ENCODE peak calls at places on chromosome 7, in six cellular contexts. E is IMR-90, S is H54, T is GM12891, B is A549, O is NB4. L is an unnamed sample.

GRCh38 chr7:87059525-87060287 is at the start of gene ELAPOR2:
- DNase-seq in T (peak), E (peak), B (peak), O (peak), S (peak), L (peak)

GRCh38 chr7:3991771-3992231 is 690.3 kb upstream of the FOXK1 start:
- DNase-seq in E (no peak), B (no peak), S (no peak), O (no peak), T (no peak), L (no peak)

GRCh38 chr7:145009866-145010265 is 174.0 kb upstream of the TPK1 start:
- DNase-seq in T (no peak), E (no peak), S (no peak), B (no peak), O (peak), L (no peak)

GRCh38 chr7:106047146-106047545 is 65.0 kb downstream of the SYPL1 start:
- DNase-seq in E (no peak), T (no peak), S (no peak), O (no peak), B (no peak), L (no peak)

GRCh38 chr7:51351661-51352060 is 35.1 kb upstream of the COBL start:
- DNase-seq in E (no peak), T (no peak), O (no peak), B (no peak), S (no peak), L (no peak)

GRCh38 chr7:93921607-93922446 is at the start of gene GNG11:
- DNase-seq in E (peak), B (peak), O (peak), S (peak), T (peak), L (peak)

GRCh38 chr7:98994046-98994944 is 116.0 kb downstream of the TRRAP start:
- DNase-seq in S (no peak), O (no peak), T (no peak), E (no peak), B (no peak), L (no peak)

GRCh38 chr7:90900640-90901353 is 304.7 kb downstream of the CDK14 start:
- DNase-seq in O (no peak), S (no peak), E (no peak), T (no peak), B (no peak), L (no peak)

GRCh38 chr7:128860158-128861073 is 2.2 kb upstream of the ATP6V1F start:
- DNase-seq in T (no peak), S (peak), E (peak), B (no peak), O (peak), L (peak)

GRCh38 chr7:44386139-44386913 is 60.9 kb upstream of the CAMK2B start:
- DNase-seq in E (peak), T (no peak), B (no peak), S (no peak), O (no peak), L (no peak)

GRCh38 chr7:108234281-108234680 is 104.1 kb upstream of the LAMB4 start:
- DNase-seq in S (no peak), O (no peak), T (no peak), E (peak), B (peak), L (no peak)

GRCh38 chr7:23893172-23893941 is 183.3 kb downstream of the STK31 start:
- DNase-seq in S (no peak), B (peak), O (no peak), E (no peak), T (no peak), L (no peak)

DNA sequence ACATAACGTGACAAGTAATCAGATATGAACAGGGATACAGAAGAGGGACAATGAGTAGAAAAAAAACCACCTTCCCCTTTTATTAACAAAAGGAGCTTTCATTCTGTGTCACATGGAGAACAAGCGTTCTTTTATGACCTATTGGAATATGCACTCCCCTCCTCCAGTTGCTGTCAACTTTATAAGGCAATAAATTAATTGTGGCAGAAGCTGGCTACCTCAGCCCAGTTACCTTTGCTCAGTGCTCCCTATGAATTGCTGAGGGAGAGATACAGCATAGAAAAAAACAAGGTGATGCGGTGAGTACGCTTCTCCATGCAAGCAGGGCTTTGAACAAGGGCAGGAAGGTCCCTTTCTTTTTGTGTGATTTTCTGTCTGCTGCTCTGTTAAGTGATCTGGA is at the start of gene MGAM2:
- DNase-seq in T (no peak), O (no peak), E (no peak), S (no peak), B (no peak), L (no peak)
- TF ChIP-seq POLR2A in T (no peak), O (no peak), E (no peak), S (no peak), B (no peak), L (no peak)

DNA sequence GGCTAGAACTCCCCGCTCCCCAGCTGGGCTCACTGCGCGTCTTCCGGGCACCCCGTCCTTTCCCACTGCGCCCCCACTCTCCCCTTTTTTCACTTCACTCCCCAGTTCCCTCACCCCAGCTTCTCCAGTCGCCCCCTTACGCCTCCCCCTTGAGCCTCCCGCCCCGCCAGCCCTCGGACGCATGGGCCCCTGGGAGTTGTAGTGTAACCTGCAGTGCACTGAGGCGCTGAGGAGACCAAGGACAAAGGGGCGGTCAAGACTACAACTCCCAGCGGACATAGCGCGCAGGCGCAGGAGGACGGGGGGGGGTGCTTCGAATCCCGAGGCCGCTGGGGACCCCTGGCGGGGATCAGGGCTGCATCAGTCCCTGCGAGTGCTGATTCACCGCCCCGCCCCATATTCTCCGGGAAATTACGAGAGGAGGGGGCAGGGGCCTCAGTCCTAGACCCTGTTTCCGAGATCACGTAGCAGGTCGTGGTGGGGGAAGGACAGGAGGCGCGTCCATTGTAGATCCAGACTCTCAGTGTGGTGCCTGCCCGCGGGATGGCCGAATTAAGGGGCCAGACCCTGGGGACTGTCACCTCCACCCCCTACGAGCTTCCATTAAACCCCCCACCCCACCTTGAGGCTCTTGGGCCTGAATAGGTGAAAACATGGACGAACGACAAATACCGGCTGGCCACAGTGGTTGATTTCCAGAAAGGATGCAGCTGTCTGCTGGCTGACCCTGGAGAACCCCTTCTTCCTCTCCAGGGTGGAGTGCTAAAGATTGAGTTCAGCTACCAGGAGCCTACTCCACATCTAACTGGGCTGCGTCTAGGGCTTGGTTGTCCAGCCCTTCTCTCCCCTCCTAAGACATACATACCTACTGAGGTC is 558 bp upstream of the YWHAG start:
- DNase-seq in E (peak), T (peak), S (peak), B (peak), O (peak), L (peak)
- TF ChIP-seq POLR2A in E (peak), T (no peak), S (peak), B (peak), O (peak), L (peak)

DNA sequence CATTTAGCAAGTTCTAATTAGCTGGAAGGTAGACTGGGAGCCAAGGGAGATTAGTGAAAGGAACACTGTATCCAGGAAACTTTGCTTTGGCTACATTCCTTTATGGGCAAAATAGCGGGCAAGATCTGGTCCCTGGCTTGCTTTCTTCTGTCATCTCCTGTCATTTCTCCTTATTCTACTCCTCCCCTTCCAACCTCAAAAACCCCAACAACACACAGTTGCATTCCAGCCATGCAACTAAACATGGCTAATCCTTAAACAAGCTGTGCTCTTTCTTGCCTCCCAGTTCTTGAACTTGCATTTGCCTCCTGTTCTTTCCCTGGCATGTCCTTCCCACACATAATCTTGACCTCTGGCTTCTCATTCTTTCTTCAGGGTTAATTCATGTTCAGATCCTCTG is 59.5 kb upstream of the CDCA7L start:
- DNase-seq in S (no peak), E (no peak), B (no peak), O (no peak), T (no peak), L (no peak)
- TF ChIP-seq POLR2A in S (no peak), E (no peak), B (no peak), O (no peak), T (no peak), L (no peak)

GRCh38 chr7:130896898-130897514 is 163.0 kb upstream of the KLF14 start:
- DNase-seq in B (peak), S (no peak), E (peak), T (peak), O (peak), L (peak)

GRCh38 chr7:130895006-130895750 is 161.2 kb upstream of the KLF14 start:
- DNase-seq in B (no peak), T (no peak), E (no peak), S (no peak), O (no peak), L (no peak)

GRCh38 chr7:130896051-130896881 is 162.3 kb upstream of the KLF14 start:
- DNase-seq in S (no peak), T (no peak), B (peak), E (peak), O (no peak), L (peak)

GRCh38 chr7:130893441-130893894 is 159.5 kb upstream of the KLF14 start:
- DNase-seq in B (peak), E (peak), S (no peak), T (no peak), O (no peak), L (no peak)

GRCh38 chr7:130894146-130895005 is 160.4 kb upstream of the KLF14 start:
- DNase-seq in T (no peak), B (peak), E (peak), O (no peak), S (peak), L (peak)
- TF ChIP-seq POLR2A in T (no peak), B (no peak), E (no peak), O (no peak), S (no peak), L (no peak)

DNA sequence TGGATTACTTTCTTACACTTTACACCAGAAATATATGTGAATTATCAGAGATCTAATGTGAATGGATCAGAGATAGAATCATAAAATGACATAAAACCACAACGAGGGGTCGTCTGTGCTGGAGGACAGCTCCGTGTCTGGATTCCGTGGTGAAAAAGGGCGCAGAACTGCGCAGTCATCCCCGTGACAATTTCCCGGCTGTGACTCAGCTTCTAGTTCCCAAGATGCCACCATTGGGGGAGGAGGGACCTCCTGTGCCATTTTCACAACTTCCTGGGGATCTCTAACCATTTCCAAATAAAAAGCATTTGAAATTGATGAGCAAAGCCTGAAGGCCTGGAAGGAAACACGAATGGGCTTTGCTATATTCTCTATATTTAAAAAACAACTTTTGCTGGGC is 72.1 kb downstream of the PDGFA start:
- DNase-seq in T (no peak), B (no peak), S (no peak), O (peak), E (no peak), L (peak)
- TF ChIP-seq POLR2A in T (no peak), B (no peak), S (no peak), O (no peak), E (no peak), L (no peak)